ENCODE peak calls at places on chromosomes 1 and 21, in eight cellular contexts. E, P, Q, L, B, I, D and N are unnamed samples.

GRCh38 chr1:197269053-197269452 is 1.0 kb downstream of the CRB1 start:
- DNase-seq in E (no peak), P (no peak), Q (peak; percentile 41), L (no peak), B (no peak), I (no peak), D (no peak), N (no peak)

GRCh38 chr1:159828916-159829634 is 2.4 kb downstream of the SLAMF8 start:
- DNase-seq in E (peak; percentile 51), P (no peak), Q (peak; percentile 38), L (no peak), B (peak; percentile 23), I (peak; percentile 52), D (peak; percentile 16), N (no peak)

GRCh38 chr1:20401405-20402010 is 84.5 kb downstream of the CAMK2N1 start:
- DNase-seq in E (no peak), P (no peak), Q (no peak), L (no peak), B (no peak), I (no peak), D (no peak), N (no peak)

GRCh38 chr21:33840771-33841170 is 74.8 kb downstream of the ATP5PO start:
- DNase-seq in E (no peak), P (no peak), Q (no peak), L (no peak), B (peak; percentile 46), I (no peak), D (no peak), N (no peak)

GRCh38 chr1:30976143-30976542 is 67.6 kb upstream of the SDC3 start:
- DNase-seq in E (no peak), P (no peak), Q (no peak), L (no peak), B (peak; percentile 68), I (no peak), D (no peak), N (no peak)

GRCh38 chr1:216034506-216034905 is 388.7 kb downstream of the USH2A start:
- DNase-seq in E (no peak), P (no peak), Q (no peak), L (no peak), B (peak; percentile 11), I (no peak), D (no peak), N (no peak)

GRCh38 chr1:213268221-213268620 is 217.2 kb downstream of the RPS6KC1 start:
- DNase-seq in E (no peak), P (no peak), Q (no peak), L (no peak), B (peak; percentile 70), I (no peak), D (no peak), N (no peak)

GRCh38 chr1:112674440-112674985 is at the start of gene MOV10:
- DNase-seq in E (peak; percentile 70), P (peak; percentile 35), Q (peak; percentile 25), L (no peak), B (peak; percentile 81), I (peak; percentile 85), D (peak; percentile 53), N (peak; percentile 40)

GRCh38 chr21:9837946-9838801 is 683.2 kb upstream of the TPTE start:
- DNase-seq in E (no peak), P (no peak), Q (peak; percentile 31), L (no peak), B (no peak), I (peak; percentile 35), D (peak; percentile 68), N (no peak)

GRCh38 chr21:46295996-46296752 is 10.0 kb downstream of the YBEY start:
- DNase-seq in E (peak; percentile 86), P (no peak), Q (peak; percentile 13), L (no peak), B (peak; percentile 87), I (peak; percentile 72), D (no peak), N (peak; percentile 37)

GRCh38 chr1:31383967-31384366 is 11.1 kb upstream of the FABP3 start:
- DNase-seq in E (no peak), P (no peak), Q (no peak), L (no peak), B (no peak), I (no peak), D (no peak), N (no peak)

GRCh38 chr1:223180803-223181321 is 37.8 kb upstream of the TLR5 start:
- DNase-seq in E (peak; percentile 50), P (no peak), Q (no peak), L (no peak), B (no peak), I (no peak), D (no peak), N (no peak)

GRCh38 chr1:85091647-85092295 is 43.5 kb upstream of the MCOLN3 start:
- DNase-seq in E (no peak), P (no peak), Q (no peak), L (no peak), B (no peak), I (no peak), D (no peak), N (no peak)

GRCh38 chr1:186152227-186152944 is 222.7 kb downstream of the TPR start:
- DNase-seq in E (no peak), P (no peak), Q (no peak), L (no peak), B (peak; percentile 94), I (no peak), D (peak; percentile 23), N (no peak)